ENCODE peak calls at places on chromosomes 16 and 17, in six cellular contexts. S is GM12878, U is endothelial cell of umbilical vein, X is K562, Y is A549, O is HepG2. L is an unnamed sample.

GRCh38 chr17:45127583-45128300 is 4.6 kb downstream of the PLCD3 start:
- DNase-seq in O (peak), X (no peak), U (peak), Y (peak), S (no peak), L (no peak)

GRCh38 chr17:40307001-40307690 is 1.8 kb upstream of the RARA start:
- DNase-seq in O (no peak), S (no peak), U (no peak), X (peak), Y (no peak), L (peak)

GRCh38 chr16:68539704-68540370 is 746 bp downstream of the ZFP90 start:
- DNase-seq in U (peak), Y (peak), X (no peak), O (no peak), S (no peak), L (peak)

GRCh38 chr17:57861737-57862409 is 12.0 kb upstream of the MRPS23 start:
- DNase-seq in Y (peak), U (peak), X (no peak), S (no peak), O (peak), L (no peak)

GRCh38 chr17:40331743-40332641 is 23.0 kb downstream of the RARA start:
- DNase-seq in O (no peak), Y (peak), S (no peak), X (peak), U (peak), L (no peak)

GRCh38 chr17:61997649-61998048 is 67.4 kb downstream of the MED13 start:
- DNase-seq in X (no peak), S (no peak), U (peak), O (no peak), Y (no peak), L (no peak)

GRCh38 chr17:63601439-63602371 is 1.0 kb downstream of the TACO1 start:
- DNase-seq in O (peak), S (no peak), U (peak), Y (peak), X (peak), L (peak)

GRCh38 chr16:83799336-83799735 is 8.4 kb upstream of the HSBP1 start:
- DNase-seq in O (no peak), X (no peak), Y (no peak), S (no peak), U (no peak), L (no peak)

GRCh38 chr16:87086156-87086555 is 231.0 kb downstream of the C16orf95 start:
- DNase-seq in U (no peak), Y (no peak), S (no peak), X (no peak), O (no peak), L (no peak)

GRCh38 chr17:37759014-37759637 is 14.3 kb upstream of the HNF1B start:
- DNase-seq in O (peak), X (no peak), Y (no peak), U (no peak), S (no peak), L (no peak)

GRCh38 chr17:77841742-77842141 is 116.8 kb upstream of the TNRC6C start:
- DNase-seq in U (no peak), X (no peak), O (no peak), S (no peak), Y (no peak), L (no peak)

GRCh38 chr17:79800325-79801155 is 3.7 kb upstream of the CBX8 start:
- DNase-seq in O (no peak), X (no peak), Y (no peak), S (no peak), U (no peak), L (peak)

GRCh38 chr17:40564195-40564882 is 933 bp downstream of the CCR7 start:
- DNase-seq in X (no peak), O (no peak), S (no peak), U (no peak), Y (no peak), L (no peak)

GRCh38 chr16:65249768-65250167 is 127.9 kb upstream of the CDH11 start:
- DNase-seq in U (no peak), X (no peak), S (no peak), Y (no peak), O (no peak), L (no peak)

GRCh38 chr17:55377885-55378284 is 43.8 kb downstream of the MMD start:
- DNase-seq in X (no peak), Y (no peak), O (no peak), S (no peak), U (no peak), L (no peak)

GRCh38 chr16:1137604-1138003 is 15.3 kb upstream of the CACNA1H start:
- DNase-seq in O (peak), S (no peak), X (peak), U (no peak), Y (no peak), L (no peak)

GRCh38 chr16:15033309-15033707 is 22.6 kb downstream of the NTAN1 start:
- DNase-seq in X (no peak), S (no peak), Y (no peak), U (no peak), O (no peak), L (no peak)

GRCh38 chr17:9982159-9982558 is 77.1 kb upstream of the RCVRN start:
- DNase-seq in S (no peak), Y (peak), O (peak), U (no peak), X (peak), L (peak)

GRCh38 chr17:17075037-17075755 is 32.9 kb downstream of the MPRIP start:
- DNase-seq in X (no peak), O (no peak), U (peak), S (no peak), Y (no peak), L (no peak)
- TF ChIP-seq MYC in X (no peak), O (no peak), U (no peak), S (no peak), Y (no peak), L (no peak)

GRCh38 chr17:67534941-67535340 is 157.9 kb downstream of the PITPNC1 start:
- DNase-seq in S (no peak), U (peak), X (no peak), O (no peak), Y (no peak), L (no peak)
- TF ChIP-seq MAX in S (no peak), U (no peak), X (no peak), O (no peak), Y (no peak), L (no peak)

GRCh38 chr17:82273327-82274133 is at the start of gene CSNK1D:
- DNase-seq in U (peak), S (peak), Y (peak), X (peak), O (peak), L (peak)

GRCh38 chr17:82271401-82271800 is 2.1 kb downstream of the CSNK1D start:
- DNase-seq in X (no peak), U (no peak), O (no peak), Y (no peak), S (no peak), L (no peak)

GRCh38 chr17:82274134-82275020 is 877 bp upstream of the CSNK1D start:
- DNase-seq in X (no peak), S (no peak), O (no peak), Y (no peak), U (no peak), L (no peak)

GRCh38 chr17:82270651-82271050 is 2.8 kb downstream of the CSNK1D start:
- DNase-seq in S (no peak), O (no peak), Y (no peak), U (no peak), X (no peak), L (no peak)

GRCh38 chr17:82272495-82273326 is 789 bp downstream of the CSNK1D start:
- DNase-seq in X (peak), O (no peak), U (no peak), Y (no peak), S (no peak), L (peak)
- TF ChIP-seq POLR2A in X (no peak), O (no peak), U (no peak), Y (no peak), S (no peak), L (no peak)

GRCh38 chr17:16293918-16294317 is 59.4 kb downstream of the CENPV start:
- DNase-seq in Y (no peak), U (no peak), O (no peak), X (no peak), S (no peak), L (no peak)

GRCh38 chr17:16298140-16298662 is 55.1 kb downstream of the CENPV start:
- DNase-seq in S (no peak), Y (no peak), U (no peak), O (peak), X (peak), L (no peak)

GRCh38 chr17:16294560-16294959 is 58.7 kb downstream of the CENPV start:
- DNase-seq in Y (peak), O (peak), X (no peak), U (no peak), S (no peak), L (no peak)

GRCh38 chr17:16300554-16300953 is 52.7 kb downstream of the CENPV start:
- DNase-seq in U (no peak), O (no peak), X (no peak), Y (no peak), S (no peak), L (no peak)

DNA sequence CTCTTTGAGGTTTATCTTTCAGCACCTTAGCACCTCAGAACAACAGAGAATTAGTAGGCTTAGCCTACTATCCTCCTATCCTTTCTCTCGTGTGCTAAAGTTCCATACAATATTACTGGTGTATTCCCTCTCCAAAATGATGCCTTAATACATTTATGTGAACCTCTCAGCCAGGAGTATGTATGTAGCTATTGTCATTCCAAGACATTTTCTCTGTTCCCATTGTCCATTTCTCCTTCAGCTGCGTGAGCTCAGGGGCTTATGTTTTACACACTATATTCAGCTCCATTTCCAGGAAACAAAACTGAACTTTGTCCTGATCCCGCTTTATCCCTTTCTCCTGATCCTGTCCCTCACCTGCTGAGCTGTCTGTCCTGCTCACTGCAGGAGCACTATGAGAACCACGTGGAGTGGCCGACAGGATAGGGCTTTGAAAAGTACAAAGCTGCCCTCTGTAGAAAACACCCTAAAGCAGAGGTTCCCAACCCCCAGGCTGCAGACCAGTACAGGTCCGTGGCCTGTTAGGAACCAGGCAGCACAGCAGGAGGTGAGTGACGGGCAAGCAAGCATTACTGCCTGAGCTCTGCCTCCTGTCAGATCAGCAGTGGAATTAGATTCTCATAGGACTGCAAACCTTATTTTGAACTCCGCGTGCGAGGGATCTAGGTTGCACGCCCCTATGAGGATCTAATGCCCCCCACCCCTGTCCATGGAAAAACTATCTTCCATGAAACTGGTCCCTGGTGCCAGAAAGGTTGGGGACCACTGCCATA is 55.7 kb downstream of the CENPV start:
- DNase-seq in U (no peak), Y (no peak), X (no peak), O (peak), S (no peak), L (no peak)
- TF ChIP-seq MYC in U (no peak), Y (no peak), X (no peak), O (peak), S (no peak), L (no peak)

GRCh38 chr17:29613371-29613837 is 9.3 kb downstream of the CORO6 start:
- DNase-seq in S (no peak), X (no peak), O (peak), U (peak), Y (peak), L (peak)
- TF ChIP-seq MAX in S (peak), X (no peak), O (peak), U (peak), Y (peak), L (no peak)

GRCh38 chr17:50290074-50290702 is 15.9 kb downstream of the TMEM92 start:
- DNase-seq in O (no peak), X (no peak), Y (peak), U (peak), S (no peak), L (peak)
- TF ChIP-seq POLR2A in O (no peak), X (no peak), Y (no peak), U (peak), S (no peak), L (no peak)

GRCh38 chr16:28183441-28183840 is 28.3 kb downstream of the XPO6 start:
- DNase-seq in U (no peak), S (no peak), X (no peak), O (no peak), Y (no peak), L (no peak)

GRCh38 chr16:28179354-28179753 is 32.4 kb downstream of the XPO6 start:
- DNase-seq in X (no peak), U (no peak), O (no peak), S (no peak), Y (no peak), L (no peak)

GRCh38 chr16:28182183-28182582 is 29.6 kb downstream of the XPO6 start:
- DNase-seq in Y (no peak), O (no peak), S (no peak), U (no peak), X (no peak), L (peak)

GRCh38 chr16:28180660-28181556 is 30.9 kb downstream of the XPO6 start:
- DNase-seq in S (no peak), U (peak), O (no peak), X (no peak), Y (no peak), L (peak)

DNA sequence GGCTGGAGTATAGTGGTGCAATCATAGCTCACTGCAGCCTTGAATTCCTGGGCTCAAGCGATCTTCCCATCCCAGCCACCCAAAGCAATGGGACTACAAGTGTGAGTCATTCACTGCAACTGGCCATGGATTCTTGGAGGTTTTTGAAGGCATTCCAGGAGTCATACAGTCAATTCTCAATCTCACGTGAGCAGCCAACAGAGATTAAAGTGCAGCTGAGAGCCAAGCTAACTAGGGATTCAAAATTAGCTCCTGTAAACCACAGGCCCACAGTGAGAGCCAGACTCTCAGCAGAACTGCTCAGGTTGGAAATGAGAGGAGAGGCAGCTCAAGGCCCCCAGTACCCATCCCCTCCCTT is 30.2 kb downstream of the XPO6 start:
- DNase-seq in O (peak), S (no peak), X (no peak), U (peak), Y (peak), L (no peak)
- TF ChIP-seq MYC in O (no peak), S (no peak), X (no peak), U (no peak), Y (no peak), L (no peak)

GRCh38 chr17:34883106-34884000 is 77.9 kb downstream of the CCT6B start:
- DNase-seq in O (no peak), Y (no peak), X (no peak), S (no peak), U (no peak), L (peak)
- TF ChIP-seq MAX in O (no peak), Y (no peak), X (no peak), S (no peak), U (no peak), L (no peak)